ENCODE peak calls at places on chromosomes 2 and 18, in ten cellular contexts. V, E, A, D, Z, Q, O, L, G and K are unnamed samples.

GRCh38 chr2:133229974-133230373 is 338.3 kb downstream of the NCKAP5 start:
- DNase-seq in Q (no peak), Z (no peak), V (no peak), L (no peak), A (no peak), G (no peak), D (no peak), O (no peak), E (no peak), K (no peak)

GRCh38 chr18:55249572-55249971 is 290.3 kb upstream of the CCDC68 start:
- DNase-seq in G (no peak), L (no peak), O (no peak), Z (no peak), A (peak; percentile 38), V (no peak), Q (no peak), D (no peak), E (no peak), K (no peak)

GRCh38 chr2:113148606-113149552 is 21.5 kb downstream of the IL1RN start:
- DNase-seq in D (no peak), V (no peak), Q (no peak), O (no peak), L (no peak), Z (no peak), A (no peak), E (no peak), G (no peak), K (no peak)

GRCh38 chr2:8525582-8526402 is 156.1 kb upstream of the ID2 start:
- DNase-seq in E (no peak), Z (no peak), A (peak; percentile 82), Q (peak; percentile 35), L (no peak), D (peak; percentile 32), O (peak; percentile 98), G (peak; percentile 90), V (peak; percentile 99), K (no peak)

GRCh38 chr2:61733563-61733962 is 120.3 kb downstream of the FAM161A start:
- DNase-seq in D (no peak), E (no peak), Q (no peak), G (no peak), A (no peak), V (no peak), L (no peak), Z (no peak), O (no peak), K (no peak)

GRCh38 chr2:204109681-204110080 is 173.1 kb downstream of the ICOS start:
- DNase-seq in V (no peak), G (no peak), L (no peak), O (no peak), Z (no peak), E (no peak), A (no peak), D (peak; percentile 49), Q (no peak), K (no peak)

GRCh38 chr2:165718811-165719210 is 75.2 kb downstream of the GALNT3 start:
- DNase-seq in A (no peak), V (peak; percentile 24), L (no peak), G (no peak), O (no peak), E (no peak), Z (no peak), Q (no peak), D (no peak), K (no peak)

GRCh38 chr2:55887906-55888625 is 35.5 kb downstream of the EFEMP1 start:
- DNase-seq in A (no peak), L (no peak), V (no peak), D (no peak), G (no peak), E (no peak), Q (no peak), O (no peak), Z (no peak), K (peak; percentile 90)

GRCh38 chr18:7822435-7823425 is 255.6 kb downstream of the PTPRM start:
- DNase-seq in A (no peak), G (no peak), Q (peak; percentile 29), Z (no peak), D (no peak), E (no peak), L (no peak), O (no peak), V (no peak), K (no peak)